ENCODE peak calls at places on chromosomes 4 and X, in eight cellular contexts. One of them, this sample, is unnamed.

GRCh38 chrX:155880586-155881157 is 473 bp upstream of the VAMP7 start:
- DNase-seq in IMR-90: no peak
- DNase-seq in fibroblast of lung: peak; percentile 5
- DNase-seq in PC-3: no peak
- DNase-seq in CD8-positive, alpha-beta memory T cell: no peak
- DNase-seq in tibial nerve: no peak
- DNase-seq in OCI-LY7: no peak
- DNase-seq in SK-N-SH: peak; percentile 23
- DNase-seq in this sample: no peak

GRCh38 chrX:54824195-54824594 is 16.6 kb downstream of the MAGED2 start:
- DNase-seq in tibial nerve: no peak
- DNase-seq in OCI-LY7: no peak
- DNase-seq in fibroblast of lung: no peak
- DNase-seq in SK-N-SH: no peak
- DNase-seq in CD8-positive, alpha-beta memory T cell: no peak
- DNase-seq in IMR-90: no peak
- DNase-seq in PC-3: peak; percentile 8
- DNase-seq in this sample: no peak

GRCh38 chr4:110005461-110006056 is 92.9 kb downstream of the EGF start:
- DNase-seq in IMR-90: peak; percentile 78
- DNase-seq in PC-3: peak; percentile 72
- DNase-seq in tibial nerve: peak; percentile 11
- DNase-seq in SK-N-SH: peak; percentile 52
- DNase-seq in CD8-positive, alpha-beta memory T cell: no peak
- DNase-seq in fibroblast of lung: peak; percentile 84
- DNase-seq in OCI-LY7: peak; percentile 72
- DNase-seq in this sample: no peak

GRCh38 chr4:5399790-5400421 is 308.5 kb downstream of the EVC2 start:
- DNase-seq in PC-3: peak; percentile 50
- DNase-seq in SK-N-SH: peak; percentile 63
- DNase-seq in fibroblast of lung: peak; percentile 40
- DNase-seq in CD8-positive, alpha-beta memory T cell: no peak
- DNase-seq in OCI-LY7: peak; percentile 23
- DNase-seq in IMR-90: peak; percentile 38
- DNase-seq in tibial nerve: no peak
- DNase-seq in this sample: no peak

GRCh38 chr4:144575181-144575580 is 70.8 kb upstream of the HHIP start:
- DNase-seq in OCI-LY7: no peak
- DNase-seq in CD8-positive, alpha-beta memory T cell: no peak
- DNase-seq in tibial nerve: no peak
- DNase-seq in PC-3: peak; percentile 10
- DNase-seq in SK-N-SH: no peak
- DNase-seq in IMR-90: no peak
- DNase-seq in fibroblast of lung: no peak
- DNase-seq in this sample: no peak

GRCh38 chr4:138901177-138901576 is 114.4 kb upstream of the NOCT start:
- DNase-seq in IMR-90: peak; percentile 22
- DNase-seq in SK-N-SH: no peak
- DNase-seq in fibroblast of lung: no peak
- DNase-seq in tibial nerve: no peak
- DNase-seq in PC-3: no peak
- DNase-seq in CD8-positive, alpha-beta memory T cell: no peak
- DNase-seq in OCI-LY7: no peak
- DNase-seq in this sample: no peak

GRCh38 chr4:174181827-174182226 is 101.6 kb downstream of the FBXO8 start:
- DNase-seq in IMR-90: no peak
- DNase-seq in CD8-positive, alpha-beta memory T cell: no peak
- DNase-seq in OCI-LY7: no peak
- DNase-seq in tibial nerve: no peak
- DNase-seq in SK-N-SH: no peak
- DNase-seq in PC-3: no peak
- DNase-seq in fibroblast of lung: no peak
- DNase-seq in this sample: no peak

GRCh38 chr4:7807351-7807921 is 132.2 kb downstream of the AFAP1 start:
- DNase-seq in PC-3: no peak
- DNase-seq in fibroblast of lung: peak; percentile 71
- DNase-seq in tibial nerve: no peak
- DNase-seq in CD8-positive, alpha-beta memory T cell: no peak
- DNase-seq in IMR-90: no peak
- DNase-seq in OCI-LY7: no peak
- DNase-seq in SK-N-SH: no peak
- DNase-seq in this sample: no peak

GRCh38 chr4:41146716-41147506 is 67.4 kb downstream of the APBB2 start:
- DNase-seq in OCI-LY7: no peak
- DNase-seq in tibial nerve: peak; percentile 59
- DNase-seq in fibroblast of lung: peak; percentile 69
- DNase-seq in IMR-90: peak; percentile 54
- DNase-seq in PC-3: no peak
- DNase-seq in CD8-positive, alpha-beta memory T cell: no peak
- DNase-seq in SK-N-SH: no peak
- DNase-seq in this sample: peak; percentile 43

GRCh38 chr4:40150932-40151331 is 45.9 kb upstream of the RHOH start:
- DNase-seq in SK-N-SH: no peak
- DNase-seq in CD8-positive, alpha-beta memory T cell: no peak
- DNase-seq in OCI-LY7: peak; percentile 17
- DNase-seq in tibial nerve: no peak
- DNase-seq in fibroblast of lung: no peak
- DNase-seq in PC-3: no peak
- DNase-seq in IMR-90: peak; percentile 2
- DNase-seq in this sample: no peak

DNA sequence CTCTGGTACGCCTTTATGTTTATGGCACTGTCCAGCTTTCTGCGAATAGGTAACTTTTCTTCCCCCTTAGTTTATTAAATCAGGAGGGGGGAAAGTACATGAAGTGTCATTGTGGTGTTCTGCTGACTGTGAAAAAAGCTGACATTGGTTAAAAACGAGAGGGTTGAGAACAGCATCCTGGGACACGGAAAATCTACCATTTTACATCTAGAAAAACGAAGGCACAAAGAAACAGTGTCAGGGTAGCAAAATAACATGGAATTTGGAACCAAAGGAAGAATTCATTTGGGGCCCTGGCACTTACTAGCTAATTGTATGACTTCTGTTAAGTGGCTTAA is 1.2 kb upstream of the AMOT start:
- DNase-seq in IMR-90: no peak
- DNase-seq in SK-N-SH: no peak
- DNase-seq in CD8-positive, alpha-beta memory T cell: no peak
- DNase-seq in OCI-LY7: no peak
- DNase-seq in PC-3: no peak
- DNase-seq in tibial nerve: no peak
- DNase-seq in fibroblast of lung: no peak
- DNase-seq in this sample: no peak
- H3K4me3 ChIP-seq in IMR-90: peak overlapping the region; percentile 57
- H3K4me3 ChIP-seq in SK-N-SH: peak overlapping the region; percentile 38
- H3K4me3 ChIP-seq in CD8-positive, alpha-beta memory T cell: peak overlapping the region; percentile 71
- H3K4me3 ChIP-seq in OCI-LY7: no peak overlapping the region
- H3K4me3 ChIP-seq in PC-3: peak overlapping the region; percentile 73
- H3K4me3 ChIP-seq in tibial nerve: peak overlapping the region; percentile 60
- H3K4me3 ChIP-seq in fibroblast of lung: no peak overlapping the region
- H3K4me3 ChIP-seq in this sample: peak overlapping the region; percentile 71

DNA sequence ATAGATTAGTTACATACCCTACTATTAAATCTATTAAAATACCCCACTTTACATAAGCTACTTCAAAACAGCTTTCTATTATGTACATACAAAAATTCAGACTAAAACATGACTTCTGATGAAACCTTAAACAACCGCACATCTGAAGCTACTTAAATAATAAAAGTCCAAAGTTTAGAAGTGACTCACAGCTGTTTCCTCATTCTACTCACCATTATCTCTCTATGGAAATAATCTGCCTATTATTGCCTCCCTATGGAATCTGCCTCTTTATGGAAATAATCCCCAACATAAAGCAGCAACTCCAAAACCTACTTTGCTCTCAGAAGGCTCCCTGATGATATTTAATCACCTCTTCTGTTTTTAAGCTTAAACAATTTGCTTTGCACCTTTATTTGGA is 15.7 kb upstream of the BANK1 start:
- DNase-seq in OCI-LY7: no peak
- DNase-seq in fibroblast of lung: no peak
- DNase-seq in IMR-90: peak; percentile 23
- DNase-seq in tibial nerve: no peak
- DNase-seq in PC-3: peak; percentile 50
- DNase-seq in CD8-positive, alpha-beta memory T cell: no peak
- DNase-seq in SK-N-SH: no peak
- DNase-seq in this sample: no peak
- H3K36me3 ChIP-seq in OCI-LY7: no peaks in the 10 kb centered on the region
- H3K36me3 ChIP-seq in fibroblast of lung: no peaks in the 10 kb centered on the region
- H3K36me3 ChIP-seq in IMR-90: no peaks in the 10 kb centered on the region
- H3K36me3 ChIP-seq in tibial nerve: no peaks in the 10 kb centered on the region
- H3K36me3 ChIP-seq in PC-3: no peaks in the 10 kb centered on the region
- H3K36me3 ChIP-seq in CD8-positive, alpha-beta memory T cell: no peaks in the 10 kb centered on the region
- H3K36me3 ChIP-seq in SK-N-SH: no peaks in the 10 kb centered on the region
- H3K36me3 ChIP-seq in this sample: no peaks in the 10 kb centered on the region

GRCh38 chr4:47669946-47670345 is 167.9 kb downstream of the CORIN start:
- DNase-seq in CD8-positive, alpha-beta memory T cell: no peak
- DNase-seq in OCI-LY7: no peak
- DNase-seq in IMR-90: peak; percentile 34
- DNase-seq in tibial nerve: no peak
- DNase-seq in PC-3: no peak
- DNase-seq in SK-N-SH: no peak
- DNase-seq in fibroblast of lung: no peak
- DNase-seq in this sample: no peak
- H3K4me3 ChIP-seq in CD8-positive, alpha-beta memory T cell: no peak overlapping the region
- H3K4me3 ChIP-seq in OCI-LY7: no peak overlapping the region
- H3K4me3 ChIP-seq in IMR-90: no peak overlapping the region
- H3K4me3 ChIP-seq in tibial nerve: no peak overlapping the region
- H3K4me3 ChIP-seq in PC-3: no peak overlapping the region
- H3K4me3 ChIP-seq in SK-N-SH: no peak overlapping the region
- H3K4me3 ChIP-seq in fibroblast of lung: no peak overlapping the region
- H3K4me3 ChIP-seq in this sample: no peak overlapping the region

GRCh38 chrX:72421797-72422196 is 116.1 kb upstream of the CITED1 start:
- DNase-seq in OCI-LY7: no peak
- DNase-seq in tibial nerve: no peak
- DNase-seq in CD8-positive, alpha-beta memory T cell: no peak
- DNase-seq in IMR-90: no peak
- DNase-seq in fibroblast of lung: no peak
- DNase-seq in PC-3: no peak
- DNase-seq in SK-N-SH: no peak
- DNase-seq in this sample: no peak
- H3K36me3 ChIP-seq in OCI-LY7: no peaks in the 10 kb centered on the region
- H3K36me3 ChIP-seq in tibial nerve: no peaks in the 10 kb centered on the region
- H3K36me3 ChIP-seq in CD8-positive, alpha-beta memory T cell: no peaks in the 10 kb centered on the region
- H3K36me3 ChIP-seq in IMR-90: no peaks in the 10 kb centered on the region
- H3K36me3 ChIP-seq in fibroblast of lung: no peaks in the 10 kb centered on the region
- H3K36me3 ChIP-seq in PC-3: peaks cover 2% of the 10 kb centered on the region
- H3K36me3 ChIP-seq in SK-N-SH: peaks cover 34% of the 10 kb centered on the region
- H3K36me3 ChIP-seq in this sample: no peaks in the 10 kb centered on the region

GRCh38 chrX:103565752-103566151 is 19.6 kb upstream of the TCEAL4 start:
- DNase-seq in IMR-90: peak; percentile 52
- DNase-seq in OCI-LY7: no peak
- DNase-seq in PC-3: peak; percentile 67
- DNase-seq in tibial nerve: no peak
- DNase-seq in CD8-positive, alpha-beta memory T cell: no peak
- DNase-seq in SK-N-SH: no peak
- DNase-seq in fibroblast of lung: peak; percentile 54
- DNase-seq in this sample: no peak
- H3K4me3 ChIP-seq in IMR-90: no peak overlapping the region
- H3K4me3 ChIP-seq in OCI-LY7: no peak overlapping the region
- H3K4me3 ChIP-seq in PC-3: no peak overlapping the region
- H3K4me3 ChIP-seq in tibial nerve: no peak overlapping the region
- H3K4me3 ChIP-seq in CD8-positive, alpha-beta memory T cell: no peak overlapping the region
- H3K4me3 ChIP-seq in SK-N-SH: no peak overlapping the region
- H3K4me3 ChIP-seq in fibroblast of lung: no peak overlapping the region
- H3K4me3 ChIP-seq in this sample: no peak overlapping the region

DNA sequence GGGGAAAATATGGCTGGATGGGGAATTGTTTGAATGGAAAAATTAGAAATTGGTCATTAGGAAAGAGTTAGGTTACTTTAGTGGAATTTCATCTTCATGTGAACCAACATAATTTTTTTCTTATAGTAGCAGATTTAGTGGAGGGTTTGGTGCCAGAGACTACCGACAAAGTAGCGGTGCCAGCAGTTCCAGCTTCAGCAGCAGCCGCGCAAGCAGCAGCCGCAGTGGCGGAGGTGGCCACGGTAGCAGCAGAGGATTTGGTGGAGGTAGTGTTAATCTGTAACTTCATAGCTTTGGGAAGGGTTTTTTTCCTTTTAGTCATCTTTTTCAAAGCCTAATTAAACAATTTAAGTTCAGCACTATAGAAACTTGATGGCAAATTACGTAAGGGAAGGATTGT is 13.2 kb downstream of the DDX3X start:
- DNase-seq in SK-N-SH: no peak
- DNase-seq in fibroblast of lung: no peak
- DNase-seq in OCI-LY7: no peak
- DNase-seq in CD8-positive, alpha-beta memory T cell: no peak
- DNase-seq in PC-3: no peak
- DNase-seq in IMR-90: no peak
- DNase-seq in tibial nerve: no peak
- DNase-seq in this sample: no peak
- H3K36me3 ChIP-seq in SK-N-SH: peaks cover 90% of the 10 kb centered on the region
- H3K36me3 ChIP-seq in fibroblast of lung: peaks cover 13% of the 10 kb centered on the region
- H3K36me3 ChIP-seq in OCI-LY7: peaks cover 86% of the 10 kb centered on the region
- H3K36me3 ChIP-seq in CD8-positive, alpha-beta memory T cell: peaks cover 55% of the 10 kb centered on the region
- H3K36me3 ChIP-seq in PC-3: peaks cover 72% of the 10 kb centered on the region
- H3K36me3 ChIP-seq in IMR-90: peaks cover 63% of the 10 kb centered on the region
- H3K36me3 ChIP-seq in tibial nerve: peaks cover 3% of the 10 kb centered on the region
- H3K36me3 ChIP-seq in this sample: no peaks in the 10 kb centered on the region

DNA sequence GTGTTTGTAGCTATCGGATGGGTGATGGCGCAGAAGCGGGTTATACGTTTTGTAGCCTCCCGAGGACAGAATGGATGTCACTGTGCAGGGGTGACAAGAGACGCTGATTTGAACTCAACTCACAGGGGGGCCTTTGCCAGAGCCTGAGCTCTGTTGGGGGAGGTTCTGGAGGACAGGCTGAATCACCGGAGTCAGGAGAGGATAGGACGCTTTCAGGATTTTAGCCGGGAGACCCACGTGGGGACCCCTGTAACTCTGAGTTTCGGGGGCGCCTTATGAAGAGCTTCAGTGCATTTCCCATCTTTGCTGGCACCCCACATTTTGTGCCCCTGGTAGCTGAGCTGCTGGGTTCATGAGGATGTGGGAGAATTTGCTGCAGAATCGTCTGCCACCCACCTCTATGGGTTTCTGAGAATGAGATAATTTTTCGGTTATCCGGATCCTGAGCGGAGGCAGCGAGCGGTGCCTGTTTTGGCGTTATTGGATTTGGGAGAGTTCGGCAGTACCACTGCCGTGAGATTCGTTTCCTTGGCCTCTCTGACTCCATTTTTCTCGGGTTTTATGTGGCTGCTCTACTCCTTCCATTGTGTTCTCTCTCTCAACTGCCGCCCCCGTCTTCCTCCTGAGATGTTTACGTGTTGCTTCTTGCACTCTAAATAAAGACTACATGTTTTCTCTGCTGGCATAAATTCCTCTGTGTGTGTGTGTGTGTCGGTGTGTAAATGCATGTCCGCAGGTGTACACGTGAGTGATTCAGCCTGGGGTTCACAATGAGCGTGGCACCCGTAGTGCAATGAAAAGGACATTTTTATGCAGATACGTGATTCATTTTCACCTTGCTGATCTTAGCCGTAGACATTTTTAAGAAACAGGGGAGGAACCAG is 81.8 kb downstream of the STOX2 start:
- DNase-seq in fibroblast of lung: no peak
- DNase-seq in OCI-LY7: no peak
- DNase-seq in IMR-90: no peak
- DNase-seq in CD8-positive, alpha-beta memory T cell: no peak
- DNase-seq in tibial nerve: no peak
- DNase-seq in SK-N-SH: no peak
- DNase-seq in PC-3: no peak
- DNase-seq in this sample: no peak
- H3K4me3 ChIP-seq in fibroblast of lung: no peak overlapping the region
- H3K4me3 ChIP-seq in OCI-LY7: no peak overlapping the region
- H3K4me3 ChIP-seq in IMR-90: peak overlapping the region; percentile 34
- H3K4me3 ChIP-seq in CD8-positive, alpha-beta memory T cell: no peak overlapping the region
- H3K4me3 ChIP-seq in tibial nerve: peak overlapping the region; percentile 39
- H3K4me3 ChIP-seq in SK-N-SH: peak overlapping the region; percentile 40
- H3K4me3 ChIP-seq in PC-3: peak overlapping the region; percentile 71
- H3K4me3 ChIP-seq in this sample: peak overlapping the region; percentile 59

This sample was measured in psoas muscle.